ENCODE peak calls at places on chromosomes 11 and 22, in four cellular contexts. E is foreskin fibroblast; I is activated CD4-positive, alpha-beta T cell treated with anti-CD3 and anti-CD28 coated beads for 24 hours; Y is renal cortical epithelial cell. U is an unnamed sample.

GRCh38 chr11:19683141-19683805 is 29.4 kb upstream of the NAV2 start:
- DNase-seq in E (peak; percentile 33), I (no peak), Y (peak; percentile 67), U (no peak)

GRCh38 chr11:110131386-110132123 is 38.4 kb downstream of the ZC3H12C start:
- DNase-seq in E (no peak), I (no peak), Y (no peak), U (no peak)

GRCh38 chr11:102517670-102518069 is 12.9 kb downstream of the MMP7 start:
- DNase-seq in E (no peak), I (no peak), Y (no peak), U (no peak)

GRCh38 chr22:37741312-37741795 is 44.5 kb downstream of the TRIOBP start:
- DNase-seq in E (peak; percentile 97), I (no peak), Y (peak; percentile 81), U (no peak)

GRCh38 chr22:38638216-38638615 is 18.0 kb downstream of the FAM227A start:
- DNase-seq in E (no peak), I (no peak), Y (no peak), U (no peak)

GRCh38 chr11:31421840-31422239 is 52.2 kb downstream of the DNAJC24 start:
- DNase-seq in E (no peak), I (no peak), Y (no peak), U (no peak)

GRCh38 chr11:8867856-8868705 is 42.9 kb upstream of the AKIP1 start:
- DNase-seq in E (peak; percentile 61), I (no peak), Y (peak; percentile 71), U (no peak)

GRCh38 chr11:128908391-128909246 is 17.5 kb downstream of the KCNJ5 start:
- DNase-seq in E (peak; percentile 70), I (no peak), Y (peak; percentile 39), U (no peak)

GRCh38 chr22:29344137-29344536 is 28.6 kb upstream of the RASL10A start:
- DNase-seq in E (peak; percentile 94), I (no peak), Y (peak; percentile 92), U (no peak)

GRCh38 chr22:43821606-43822425 is 9.7 kb upstream of the EFCAB6 start:
- DNase-seq in E (no peak), I (no peak), Y (no peak), U (no peak)

GRCh38 chr11:1772270-1773130 is 8.8 kb upstream of the CTSD start:
- DNase-seq in E (peak; percentile 93), I (peak; percentile 38), Y (peak; percentile 97), U (no peak)

GRCh38 chr11:27459191-27459590 is 13.4 kb downstream of the LGR4 start:
- DNase-seq in E (no peak), I (no peak), Y (peak; percentile 80), U (no peak)

GRCh38 chr11:113201055-113201818 is 113.1 kb upstream of the TTC12 start:
- DNase-seq in E (no peak), I (no peak), Y (no peak), U (no peak)

GRCh38 chr11:46333129-46333947 is 13.9 kb upstream of the DGKZ start:
- DNase-seq in E (no peak), I (no peak), Y (no peak), U (no peak)

GRCh38 chr22:27684856-27685255 is 116.7 kb downstream of the MN1 start:
- DNase-seq in E (no peak), I (no peak), Y (no peak), U (no peak)

GRCh38 chr11:118645066-118645715 is 34.3 kb downstream of the TREH start:
- DNase-seq in E (no peak), I (no peak), Y (no peak), U (no peak)

U was measured in iPS DF 6.9.